ENCODE peak calls at places on chromosomes 4 and X, in nine cellular contexts. P, R, K, D, V, Q, H, C and F are unnamed samples.

GRCh38 chr4:153645183-153645582 is 38.9 kb upstream of the TLR2 start:
- DNase-seq in V (no peak), C (no peak), P (no peak), H (no peak), D (no peak), R (no peak), Q (no peak), K (no peak), F (no peak)

GRCh38 chr4:41611881-41612871 is 74.2 kb downstream of the LIMCH1 start:
- DNase-seq in H (peak; percentile 83), R (no peak), K (peak; percentile 84), V (no peak), P (peak; percentile 76), C (peak; percentile 28), D (no peak), Q (no peak), F (no peak)

GRCh38 chr4:3266076-3266475 is 17.1 kb downstream of the MSANTD1 start:
- DNase-seq in R (no peak), V (no peak), K (no peak), D (no peak), P (no peak), C (no peak), Q (no peak), H (no peak), F (no peak)

GRCh38 chrX:107154787-107155620 is 36.4 kb upstream of the RBM41 start:
- DNase-seq in D (no peak), K (peak; percentile 13), P (no peak), V (no peak), H (no peak), R (no peak), Q (no peak), C (no peak), F (no peak)

GRCh38 chr4:186201535-186202230 is 10.3 kb downstream of the CYP4V2 start:
- DNase-seq in C (no peak), D (no peak), K (peak; percentile 4), Q (peak; percentile 40), H (no peak), P (no peak), R (peak; percentile 31), V (no peak), F (peak; percentile 0)

GRCh38 chr4:55311792-55312490 is 34.1 kb upstream of the SRD5A3 start:
- DNase-seq in R (no peak), Q (no peak), K (no peak), C (no peak), D (no peak), P (no peak), H (peak; percentile 71), V (no peak), F (no peak)

GRCh38 chrX:45771560-45772340 is 571.1 kb upstream of the DIPK2B start:
- DNase-seq in P (peak; percentile 3), Q (no peak), H (no peak), R (no peak), D (no peak), K (peak; percentile 87), C (no peak), V (no peak), F (no peak)

GRCh38 chr4:13544556-13545393 is 467 bp upstream of the NKX3-2 start:
- DNase-seq in D (peak; percentile 76), R (no peak), K (peak; percentile 86), V (peak; percentile 11), Q (peak; percentile 87), H (peak; percentile 38), P (peak; percentile 25), C (peak; percentile 71), F (peak; percentile 89)

GRCh38 chrX:39427492-39428289 is 626.4 kb downstream of the MID1IP1 start:
- DNase-seq in K (peak; percentile 7), C (no peak), V (no peak), Q (no peak), D (no peak), R (no peak), H (no peak), P (no peak), F (no peak)

GRCh38 chr4:8191136-8191747 is 7.8 kb upstream of the SH3TC1 start:
- DNase-seq in D (peak; percentile 32), Q (peak; percentile 6), C (peak; percentile 77), R (no peak), H (peak; percentile 59), P (peak; percentile 73), V (no peak), K (peak; percentile 69), F (no peak)

GRCh38 chrX:129875669-129876068 is 30.3 kb upstream of the UTP14A start:
- DNase-seq in K (peak; percentile 90), V (peak; percentile 1), P (no peak), H (no peak), D (no peak), C (no peak), R (no peak), Q (no peak), F (no peak)

GRCh38 chr4:29983890-29984289 is 736.3 kb upstream of the PCDH7 start:
- DNase-seq in K (peak; percentile 33), R (no peak), P (no peak), H (no peak), Q (no peak), D (no peak), C (no peak), V (no peak), F (no peak)

GRCh38 chr4:174266416-174266815 is 17.1 kb downstream of the FBXO8 start:
- DNase-seq in V (no peak), K (no peak), C (no peak), Q (no peak), R (no peak), P (no peak), H (no peak), D (no peak), F (no peak)

GRCh38 chr4:81135501-81135900 is 79.5 kb downstream of the PRKG2 start:
- DNase-seq in C (no peak), D (no peak), R (no peak), Q (no peak), V (no peak), K (peak; percentile 25), P (no peak), H (no peak), F (no peak)